ENCODE peak calls at places on chromosomes 11 and 22, in five cellular contexts. I is K562, X is A549, Y is H1, W is GM12878. K is an unnamed sample.

GRCh38 chr11:44651535-44652130 is 75.1 kb upstream of the TSPAN18 start:
- DNase-seq in W (no peak), X (no peak), I (no peak), Y (no peak), K (no peak)

GRCh38 chr11:115759622-115760527 is 255.7 kb upstream of the CADM1 start:
- DNase-seq in I (no peak), X (no peak), Y (peak; percentile 78), W (no peak), K (no peak)

GRCh38 chr22:46119729-46120419 is 30.5 kb upstream of the PPARA start:
- DNase-seq in X (no peak), I (peak; percentile 57), Y (no peak), W (no peak), K (no peak)

GRCh38 chr22:30287626-30288413 is 1.5 kb downstream of the CASTOR1 start:
- DNase-seq in Y (peak; percentile 87), I (peak; percentile 80), X (peak; percentile 76), W (no peak), K (peak; percentile 78)

GRCh38 chr11:64839887-64840782 is 4.3 kb downstream of the CDC42BPG start:
- DNase-seq in X (no peak), I (no peak), Y (no peak), W (no peak), K (no peak)

GRCh38 chr11:65476632-65477270 is 22.1 kb upstream of the MALAT1 start:
- DNase-seq in W (no peak), X (no peak), I (no peak), Y (no peak), K (no peak)

GRCh38 chr11:26860411-26860810 is 133.5 kb upstream of the FIBIN start:
- DNase-seq in Y (no peak), X (no peak), I (no peak), W (no peak), K (no peak)

GRCh38 chr11:120717623-120718022 is 206.1 kb downstream of the GRIK4 start:
- DNase-seq in X (no peak), Y (no peak), W (no peak), I (no peak), K (no peak)

GRCh38 chr11:47765086-47765485 is 2.1 kb downstream of the FNBP4 start:
- DNase-seq in I (no peak), X (no peak), Y (no peak), W (no peak), K (no peak)

DNA sequence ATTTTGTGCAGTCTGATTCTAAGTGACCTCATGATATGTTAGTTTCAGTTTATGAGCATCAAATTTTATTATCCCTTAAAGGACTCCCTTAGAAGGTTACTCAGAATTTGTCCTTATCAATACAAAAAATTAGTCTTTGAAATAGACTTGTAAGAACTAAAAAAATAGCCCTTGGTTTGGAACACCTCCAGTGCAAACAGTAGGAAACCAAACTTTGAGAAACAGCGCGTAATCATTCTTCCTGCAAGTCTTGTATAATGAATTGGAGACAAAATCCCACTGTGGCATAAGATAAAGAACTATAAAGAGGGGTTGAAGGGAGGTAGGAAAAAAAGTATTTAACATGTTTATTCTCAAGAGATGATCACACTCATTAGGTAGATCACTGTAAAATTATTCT is 10.8 kb upstream of the MSANTD4 start:
- DNase-seq in I (no peak), Y (no peak), W (no peak), X (no peak), K (no peak)
- TF ChIP-seq CEBPB in I (no peak), Y (no peak), W (no peak), X (no peak), K (no peak)

DNA sequence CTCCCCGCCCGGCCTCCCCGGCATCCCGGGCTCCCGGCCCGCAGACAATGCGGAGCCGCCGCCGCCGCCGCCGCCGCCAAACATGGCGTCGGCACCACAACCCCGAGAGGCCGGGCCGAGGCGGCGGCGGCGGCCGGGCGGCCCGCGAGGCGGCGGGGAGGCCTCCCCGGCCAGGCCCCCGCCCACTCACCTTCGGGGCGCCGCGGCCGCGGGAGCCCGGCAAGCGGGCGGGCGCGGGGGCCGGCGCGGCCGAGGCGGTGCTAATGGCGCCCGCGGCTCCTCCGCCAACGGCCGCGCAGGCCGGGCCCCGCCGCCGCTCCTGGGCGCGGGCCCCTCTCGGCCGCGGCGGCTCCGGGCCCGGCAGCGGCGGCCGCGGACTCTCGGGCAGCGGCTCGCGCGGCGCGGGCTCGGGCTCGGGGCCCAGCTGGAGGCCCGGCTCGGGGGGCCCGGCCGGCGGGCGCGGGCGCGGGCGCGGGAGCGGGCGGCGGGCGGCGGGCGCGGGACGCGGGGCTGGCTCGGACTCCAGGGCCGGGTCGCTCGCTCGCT is 293 bp downstream of the BRD1 start:
- DNase-seq in I (peak; percentile 23), X (no peak), W (no peak), Y (no peak), K (no peak)
- TF ChIP-seq CHD2 in I (no peak), X (no peak), W (no peak), Y (no peak), K (no peak)

DNA sequence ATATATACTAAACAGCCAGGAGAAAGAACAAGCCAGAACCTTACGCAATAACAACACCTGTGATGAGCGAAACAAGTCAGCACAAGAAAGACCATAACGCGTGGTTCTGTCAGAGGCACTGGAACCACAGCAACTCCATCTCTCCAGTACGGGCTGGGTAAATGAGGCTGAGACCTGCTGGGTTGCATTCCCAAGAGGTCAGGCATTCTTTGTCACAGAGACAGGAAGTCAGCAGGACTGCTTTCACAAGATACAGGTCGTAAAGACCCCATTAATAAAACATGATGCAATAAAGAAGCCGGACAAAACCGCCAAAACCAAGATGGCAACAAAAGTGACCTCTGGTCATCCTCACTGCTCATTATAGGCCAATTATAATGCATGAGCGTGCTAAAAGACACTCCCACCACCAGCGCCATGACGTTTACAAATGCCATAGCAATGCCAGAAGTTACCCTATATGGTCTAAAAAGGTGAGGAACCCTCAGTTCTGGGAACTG is 21.7 kb downstream of the TPST2 start:
- DNase-seq in W (no peak), Y (no peak), I (no peak), X (no peak), K (no peak)
- TF ChIP-seq EP300 in W (no peak), Y (peak; percentile 54), I (no peak), X (no peak), K (no peak)

GRCh38 chr11:3120071-3120792 is 44.9 kb downstream of the OSBPL5 start:
- DNase-seq in Y (no peak), W (no peak), I (no peak), X (no peak), K (no peak)
- TF ChIP-seq CEBPB in Y (no peak), W (no peak), I (no peak), X (no peak), K (no peak)

GRCh38 chr11:128726464-128727139 is 32.7 kb downstream of the FLI1 start:
- DNase-seq in X (no peak), I (no peak), Y (no peak), W (no peak), K (no peak)
- TF ChIP-seq CHD2 in X (no peak), I (no peak), Y (no peak), W (no peak), K (no peak)

GRCh38 chr22:25409240-25409639 is 155.2 kb upstream of the GRK3 start:
- DNase-seq in I (no peak), Y (no peak), X (no peak), W (no peak), K (no peak)
- TF ChIP-seq EP300 in I (no peak), Y (no peak), X (no peak), W (no peak), K (no peak)

K was measured in HepG2.